ENCODE peak calls at places on chromosomes 16 and 17, in nine cellular contexts. L is neural crest cell; V is activated naive CD4-positive, alpha-beta T cell; Z is fibroblast of villous mesenchyme; O is A172; G is fibroblast of lung; W is type B pancreatic cell; A is AG08395; J is T-helper 9 cell. D is an unnamed sample.
A peak's percentile ranks its signal among the peaks of the same experiment; 100 is the strongest.

GRCh38 chr17:50101346-50102163 is 6.4 kb downstream of the PDK2 start:
- DNase-seq in G (no peak), V (no peak), J (no peak), L (no peak), Z (peak; percentile 67), A (peak; percentile 61), O (no peak), W (no peak), D (no peak)

GRCh38 chr17:82356028-82356427 is 3.0 kb upstream of the TEX19 start:
- DNase-seq in V (no peak), J (no peak), W (no peak), A (no peak), O (no peak), L (no peak), G (peak; percentile 63), Z (peak; percentile 21), D (no peak)

GRCh38 chr17:45248132-45248936 is 13.6 kb downstream of the SPATA32 start:
- DNase-seq in A (no peak), O (no peak), Z (no peak), W (no peak), G (peak; percentile 24), V (peak; percentile 79), L (no peak), J (peak; percentile 75), D (no peak)

GRCh38 chr17:33924105-33924504 is 331.0 kb upstream of the CCL2 start:
- DNase-seq in W (no peak), Z (no peak), J (no peak), O (no peak), A (no peak), L (no peak), G (no peak), V (no peak), D (no peak)

GRCh38 chr17:50352693-50353599 is 7.0 kb downstream of the XYLT2 start:
- DNase-seq in Z (no peak), V (no peak), W (no peak), J (no peak), A (no peak), G (no peak), L (no peak), O (no peak), D (no peak)

GRCh38 chr17:40540448-40540847 is 24.8 kb downstream of the CCR7 start:
- DNase-seq in J (peak; percentile 42), V (peak; percentile 32), O (no peak), A (no peak), W (no peak), Z (no peak), G (no peak), L (no peak), D (no peak)

GRCh38 chr16:14283786-14284185 is 212.7 kb downstream of the MRTFB start:
- DNase-seq in G (no peak), V (no peak), J (no peak), W (peak; percentile 45), A (no peak), Z (no peak), L (no peak), O (no peak), D (no peak)

GRCh38 chr17:16286009-16286946 is 67.0 kb downstream of the CENPV start:
- DNase-seq in O (peak; percentile 99), J (peak; percentile 49), W (peak; percentile 72), Z (peak; percentile 98), L (peak; percentile 41), G (peak; percentile 99), V (peak; percentile 54), A (peak; percentile 92), D (peak; percentile 56)

GRCh38 chr16:85928411-85928820 is 29.5 kb downstream of the IRF8 start:
- DNase-seq in Z (peak; percentile 69), J (no peak), G (no peak), O (no peak), L (no peak), A (peak; percentile 52), W (no peak), V (no peak), D (no peak)

GRCh38 chr16:86649875-86650274 is 71.5 kb downstream of the FOXL1 start:
- DNase-seq in G (no peak), V (no peak), L (no peak), Z (no peak), W (no peak), O (no peak), J (no peak), A (no peak), D (no peak)

D was measured in GDM1.